ENCODE peak calls at places on chromosomes 12 and 14, in five cellular contexts. A is progenitor cell of endocrine pancreas, W is mucosa of descending colon, Y is DND-41, C is lower leg skin. N is an unnamed sample.

GRCh38 chr14:69531135-69531534 is 43.5 kb downstream of the CCDC177 start:
- DNase-seq in A (no peak), W (no peak), Y (no peak), C (no peak), N (no peak)

GRCh38 chr12:116172224-116172849 is 105.2 kb downstream of the MED13L start:
- DNase-seq in A (no peak), W (no peak), Y (no peak), C (no peak), N (peak; percentile 72)

GRCh38 chr14:105979446-105979845 is 453.1 kb downstream of the TMEM121 start:
- DNase-seq in A (no peak), W (no peak), Y (no peak), C (no peak), N (no peak)

GRCh38 chr14:26917086-26917485 is 319.3 kb upstream of the NOVA1 start:
- DNase-seq in A (no peak), W (no peak), Y (no peak), C (no peak), N (no peak)

GRCh38 chr12:46214668-46215429 is 54.0 kb downstream of the SLC38A1 start:
- DNase-seq in A (no peak), W (peak; percentile 49), Y (peak; percentile 48), C (no peak), N (peak; percentile 94)

GRCh38 chr14:66403183-66403582 is 83.0 kb upstream of the CCDC196 start:
- DNase-seq in A (no peak), W (no peak), Y (no peak), C (no peak), N (no peak)

GRCh38 chr14:103259184-103259583 is 74.9 kb upstream of the EIF5 start:
- DNase-seq in A (no peak), W (no peak), Y (no peak), C (peak; percentile 65), N (no peak)

GRCh38 chr14:51094282-51094821 is 553 bp downstream of the TRIM9 start:
- DNase-seq in A (no peak), W (peak; percentile 9), Y (no peak), C (peak; percentile 86), N (peak; percentile 48)

GRCh38 chr12:65673732-65674131 is 150.6 kb upstream of the HMGA2 start:
- DNase-seq in A (no peak), W (no peak), Y (no peak), C (no peak), N (no peak)
- TF ChIP-seq CTCF in A (no peak), W (peak; percentile 9), Y (no peak), C (no peak), N (no peak)

DNA sequence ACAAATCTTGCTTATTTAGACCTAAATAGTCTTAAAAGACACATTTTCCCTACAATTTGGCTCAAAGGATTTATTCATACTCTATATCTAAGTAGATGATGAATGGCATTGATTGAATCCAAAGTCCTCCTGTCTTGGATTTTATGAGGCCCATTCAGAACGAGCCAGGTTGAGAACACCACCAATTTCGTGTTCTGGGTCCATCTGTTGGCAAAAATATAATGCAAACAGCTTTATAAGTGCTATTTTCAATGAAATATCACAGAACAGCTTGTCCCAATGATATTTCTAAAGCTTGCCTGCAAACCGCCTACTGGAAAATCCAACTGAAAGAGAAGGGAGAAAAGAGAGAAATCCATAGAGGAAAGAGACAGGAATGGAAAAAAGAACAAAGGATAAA is 204.8 kb upstream of the GARIN6 start:
- DNase-seq in A (no peak), W (no peak), Y (no peak), C (no peak), N (no peak)
- TF ChIP-seq CTCF in A (no peak), W (no peak), Y (no peak), C (no peak), N (no peak)

DNA sequence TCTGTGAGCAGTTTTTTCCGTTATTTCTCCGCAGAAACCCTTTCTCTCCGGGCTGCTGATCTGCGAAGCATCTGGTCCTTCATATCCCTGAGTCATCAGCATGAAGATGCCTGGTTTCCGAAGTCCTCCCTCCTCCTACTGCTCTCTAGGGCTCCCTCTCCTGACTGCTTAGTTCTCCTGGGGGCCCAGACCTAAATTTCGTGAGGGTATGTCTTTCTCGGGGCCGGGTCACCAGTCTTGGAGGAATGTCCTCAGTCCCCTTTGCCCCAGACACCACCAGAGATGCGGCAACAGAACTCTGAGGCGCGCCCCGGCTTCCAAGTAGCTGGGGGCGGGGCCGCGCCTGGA is 622 bp upstream of the BICDL1 start:
- DNase-seq in A (no peak), W (no peak), Y (no peak), C (no peak), N (no peak)
- TF ChIP-seq CTCF in A (no peak), W (no peak), Y (peak; percentile 51), C (no peak), N (peak; percentile 26)

GRCh38 chr14:23538049-23538718 is 13.4 kb downstream of the ZFHX2 start:
- DNase-seq in A (no peak), W (no peak), Y (no peak), C (no peak), N (no peak)

GRCh38 chr14:23537351-23538048 is 14.1 kb downstream of the ZFHX2 start:
- DNase-seq in A (no peak), W (no peak), Y (no peak), C (no peak), N (no peak)

GRCh38 chr14:23539867-23540469 is 11.6 kb downstream of the ZFHX2 start:
- DNase-seq in A (no peak), W (no peak), Y (no peak), C (no peak), N (no peak)

GRCh38 chr14:23538785-23539184 is 12.8 kb downstream of the ZFHX2 start:
- DNase-seq in A (no peak), W (no peak), Y (no peak), C (no peak), N (no peak)

GRCh38 chr14:23539209-23539866 is 12.2 kb downstream of the ZFHX2 start:
- DNase-seq in A (peak; percentile 34), W (peak; percentile 40), Y (peak; percentile 39), C (no peak), N (peak; percentile 31)
- TF ChIP-seq CTCF in A (peak; percentile 80), W (peak; percentile 65), Y (peak; percentile 87), C (no peak), N (peak; percentile 79)

DNA sequence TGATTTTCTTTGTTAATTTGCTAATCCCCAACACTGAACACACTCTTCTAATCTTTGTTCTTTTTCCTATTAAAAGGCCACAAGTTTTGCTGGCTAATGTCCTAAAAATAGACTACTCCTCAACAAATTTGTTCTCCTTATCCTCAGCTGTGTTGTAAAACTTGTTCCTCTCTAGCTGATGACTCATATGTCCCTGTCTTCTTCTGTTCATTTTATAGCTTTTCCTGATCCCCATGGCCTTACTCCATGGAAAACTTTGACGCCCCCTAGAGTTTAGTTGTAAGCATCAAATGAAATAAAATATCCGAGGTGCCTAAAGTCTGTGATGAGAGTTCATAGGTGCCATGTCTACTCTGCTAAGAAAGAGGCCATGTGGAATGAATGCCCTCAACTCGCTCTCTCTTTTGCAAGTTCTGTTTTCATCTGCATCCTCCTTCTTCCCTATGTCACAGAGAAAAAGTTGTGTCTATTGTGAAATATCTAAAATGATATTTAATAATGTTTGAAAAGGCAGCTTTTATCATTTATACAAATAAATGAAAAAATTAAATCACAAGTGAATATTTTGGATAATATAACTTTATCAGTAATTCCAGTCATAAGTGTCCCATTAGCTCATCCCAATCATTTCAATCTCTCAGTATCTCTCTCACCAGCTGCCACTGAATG is 237.9 kb downstream of the IPO8 start:
- DNase-seq in A (no peak), W (no peak), Y (no peak), C (no peak), N (no peak)
- TF ChIP-seq CTCF in A (peak; percentile 57), W (no peak), Y (no peak), C (no peak), N (no peak)

GRCh38 chr12:61524851-61525250 is 735.4 kb upstream of the USP15 start:
- DNase-seq in A (no peak), W (no peak), Y (no peak), C (no peak), N (no peak)
- TF ChIP-seq CTCF in A (no peak), W (no peak), Y (no peak), C (no peak), N (no peak)

N was measured in activated CD8-positive, alpha-beta T cell treated with anti-CD3 and anti-CD28 coated beads for 36 hours.